ENCODE peak calls at places on chromosomes 13 and 19, in four cellular contexts. One of them, this sample, is unnamed.

GRCh38 chr13:25171517-25172302 is at the start of gene AMER2:
- DNase-seq in K562: no peak
- DNase-seq in HCT116: no peak
- DNase-seq in HepG2: no peak
- DNase-seq in this sample: no peak

GRCh38 chr19:34998777-34999497 is 1.2 kb upstream of the GRAMD1A start:
- DNase-seq in K562: no peak
- DNase-seq in HCT116: no peak
- DNase-seq in HepG2: peak
- DNase-seq in this sample: no peak

GRCh38 chr19:55348317-55349034 is 6.0 kb downstream of the COX6B2 start:
- DNase-seq in K562: no peak
- DNase-seq in HCT116: no peak
- DNase-seq in HepG2: no peak
- DNase-seq in this sample: no peak

GRCh38 chr19:5138606-5139594 is 170.0 kb downstream of the KDM4B start:
- DNase-seq in K562: peak
- DNase-seq in HCT116: no peak
- DNase-seq in HepG2: no peak
- DNase-seq in this sample: no peak

GRCh38 chr13:19782049-19782726 is 557 bp downstream of the PSPC1 start:
- DNase-seq in K562: peak
- DNase-seq in HCT116: no peak
- DNase-seq in HepG2: no peak
- DNase-seq in this sample: no peak

GRCh38 chr13:75135325-75135825 is 346.6 kb downstream of the TBC1D4 start:
- DNase-seq in K562: no peak
- DNase-seq in HCT116: no peak
- DNase-seq in HepG2: no peak
- DNase-seq in this sample: no peak

GRCh38 chr13:72137782-72138181 is 270.8 kb upstream of the DACH1 start:
- DNase-seq in K562: no peak
- DNase-seq in HCT116: no peak
- DNase-seq in HepG2: no peak
- DNase-seq in this sample: no peak

GRCh38 chr13:101489635-101490034 is 37.2 kb downstream of the ITGBL1 start:
- DNase-seq in K562: no peak
- DNase-seq in HCT116: no peak
- DNase-seq in HepG2: no peak
- DNase-seq in this sample: no peak

GRCh38 chr19:426725-427445 is 17.9 kb upstream of the C2CD4C start:
- DNase-seq in K562: no peak
- DNase-seq in HCT116: no peak
- DNase-seq in HepG2: no peak
- DNase-seq in this sample: no peak

GRCh38 chr13:99307648-99308339 is 595 bp upstream of the GPR183 start:
- DNase-seq in K562: peak
- DNase-seq in HCT116: no peak
- DNase-seq in HepG2: no peak
- DNase-seq in this sample: peak

DNA sequence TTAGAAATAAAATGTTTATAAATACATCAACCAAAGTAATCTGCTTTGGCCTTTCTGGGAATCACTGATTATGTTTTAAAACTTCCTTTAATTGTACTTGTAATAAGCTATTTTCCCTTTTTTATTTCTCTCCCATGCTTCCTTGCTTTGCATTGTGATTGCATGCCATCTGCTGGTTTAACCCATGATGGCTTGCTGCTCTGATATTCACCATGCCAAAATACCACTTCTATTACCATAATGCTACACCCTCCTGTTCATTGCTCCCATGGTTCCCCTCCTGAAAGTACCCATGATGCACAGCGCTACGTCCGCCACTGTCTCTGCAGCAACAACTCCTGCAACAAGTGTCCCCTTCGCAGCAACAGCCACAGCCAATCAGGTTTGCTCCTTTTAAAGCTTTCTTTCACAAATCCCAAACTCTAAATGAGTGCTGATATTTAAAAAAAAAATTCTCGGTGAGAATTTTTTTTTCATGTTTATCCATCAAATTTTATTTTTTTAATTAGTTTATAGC is 67.7 kb upstream of the RAP2A start:
- DNase-seq in K562: no peak
- DNase-seq in HCT116: no peak
- DNase-seq in HepG2: no peak
- DNase-seq in this sample: no peak
- TF ChIP-seq REST in K562: no peak
- TF ChIP-seq REST in HCT116: no peak
- TF ChIP-seq REST in HepG2: no peak
- TF ChIP-seq REST in this sample: no peak

DNA sequence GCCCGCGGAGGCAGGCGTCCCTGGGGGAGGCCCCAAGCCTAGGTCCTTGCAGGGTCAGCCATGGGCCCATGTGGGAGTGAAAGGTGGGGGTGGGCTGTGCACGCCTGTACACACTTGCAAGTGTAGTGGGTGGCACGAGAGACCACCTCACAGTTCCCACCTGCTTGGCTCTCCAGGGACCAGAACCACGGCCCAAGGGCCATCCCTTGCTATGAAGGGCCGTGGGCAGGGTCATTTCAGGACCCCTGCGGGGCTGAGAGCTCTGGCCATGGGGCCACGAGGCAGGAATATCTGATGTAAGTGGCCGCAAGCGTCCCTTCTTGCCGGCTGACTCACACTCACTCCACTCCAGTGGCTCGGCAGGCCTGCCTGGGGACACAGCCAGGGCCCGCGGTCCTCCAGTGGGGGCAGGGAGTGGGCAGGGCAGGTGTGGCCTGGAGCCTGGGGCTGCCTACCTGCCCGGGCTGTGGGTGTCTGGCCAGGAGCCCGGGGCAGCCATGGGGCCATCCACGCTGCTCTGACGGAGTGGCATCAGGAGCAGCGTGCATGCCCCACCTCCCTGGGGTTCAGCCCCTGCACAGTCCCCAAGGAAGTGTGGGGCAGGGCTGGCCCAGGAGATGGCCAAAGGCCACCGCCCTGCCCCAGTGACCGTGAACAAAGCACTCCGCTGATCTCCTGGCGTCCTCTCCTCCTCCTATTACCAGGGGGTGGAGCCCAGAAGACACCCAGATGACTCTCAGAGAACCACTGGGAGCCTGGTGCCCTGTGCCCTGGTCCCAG is 8.6 kb upstream of the MKNK2 start:
- DNase-seq in K562: peak
- DNase-seq in HCT116: peak
- DNase-seq in HepG2: peak
- DNase-seq in this sample: peak
- TF ChIP-seq TCF7L2 in K562: no peak
- TF ChIP-seq TCF7L2 in HCT116: peak
- TF ChIP-seq TCF7L2 in HepG2: no peak
- TF ChIP-seq TCF7L2 in this sample: peak

GRCh38 chr13:67227131-67227983 is 2.8 kb downstream of the PCDH9 start:
- DNase-seq in K562: no peak
- DNase-seq in HCT116: no peak
- DNase-seq in HepG2: no peak
- DNase-seq in this sample: no peak
- H3K27ac ChIP-seq in K562: no peak
- H3K27ac ChIP-seq in HCT116: no peak
- H3K27ac ChIP-seq in HepG2: no peak
- H3K27ac ChIP-seq in this sample: no peak

GRCh38 chr13:29423050-29423449 is 172.4 kb downstream of the SLC7A1 start:
- DNase-seq in K562: no peak
- DNase-seq in HCT116: no peak
- DNase-seq in HepG2: no peak
- DNase-seq in this sample: no peak

GRCh38 chr13:29422015-29422414 is 173.5 kb downstream of the SLC7A1 start:
- DNase-seq in K562: no peak
- DNase-seq in HCT116: no peak
- DNase-seq in HepG2: no peak
- DNase-seq in this sample: no peak

DNA sequence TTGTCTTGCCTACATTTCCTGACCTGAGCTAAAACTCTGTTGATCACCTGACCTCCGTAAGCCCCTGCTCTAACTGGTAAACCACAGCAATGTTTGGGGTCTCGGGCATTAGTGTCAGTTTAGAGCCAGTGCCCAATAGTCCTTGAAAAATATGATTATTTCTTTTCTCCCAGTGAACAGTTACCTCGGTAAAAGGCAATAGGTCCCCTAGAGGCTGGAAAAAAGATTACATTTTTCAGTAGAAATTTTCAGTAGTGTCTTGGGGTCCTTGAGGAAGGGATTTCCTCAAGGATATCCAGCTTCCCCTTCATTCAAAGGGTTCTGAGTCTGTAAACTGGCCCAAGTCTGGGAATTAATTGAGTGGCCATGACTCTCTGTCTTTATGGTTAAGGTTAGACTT is 177.5 kb downstream of the SLC7A1 start:
- DNase-seq in K562: no peak
- DNase-seq in HCT116: no peak
- DNase-seq in HepG2: no peak
- DNase-seq in this sample: no peak
- TF ChIP-seq REST in K562: no peak
- TF ChIP-seq REST in HCT116: no peak
- TF ChIP-seq REST in HepG2: no peak
- TF ChIP-seq REST in this sample: no peak

GRCh38 chr13:77409412-77409811 is 82.5 kb upstream of the MYCBP2 start:
- DNase-seq in K562: no peak
- DNase-seq in HCT116: no peak
- DNase-seq in HepG2: no peak
- DNase-seq in this sample: no peak
- TF ChIP-seq TCF7L2 in K562: no peak
- TF ChIP-seq TCF7L2 in HCT116: no peak
- TF ChIP-seq TCF7L2 in HepG2: no peak
- TF ChIP-seq TCF7L2 in this sample: no peak

GRCh38 chr19:50016225-50016807 is 8.9 kb downstream of the VRK3 start:
- DNase-seq in K562: no peak
- DNase-seq in HCT116: no peak
- DNase-seq in HepG2: no peak
- DNase-seq in this sample: no peak
- H3K27ac ChIP-seq in K562: no peak
- H3K27ac ChIP-seq in HCT116: no peak
- H3K27ac ChIP-seq in HepG2: no peak
- H3K27ac ChIP-seq in this sample: no peak

DNA sequence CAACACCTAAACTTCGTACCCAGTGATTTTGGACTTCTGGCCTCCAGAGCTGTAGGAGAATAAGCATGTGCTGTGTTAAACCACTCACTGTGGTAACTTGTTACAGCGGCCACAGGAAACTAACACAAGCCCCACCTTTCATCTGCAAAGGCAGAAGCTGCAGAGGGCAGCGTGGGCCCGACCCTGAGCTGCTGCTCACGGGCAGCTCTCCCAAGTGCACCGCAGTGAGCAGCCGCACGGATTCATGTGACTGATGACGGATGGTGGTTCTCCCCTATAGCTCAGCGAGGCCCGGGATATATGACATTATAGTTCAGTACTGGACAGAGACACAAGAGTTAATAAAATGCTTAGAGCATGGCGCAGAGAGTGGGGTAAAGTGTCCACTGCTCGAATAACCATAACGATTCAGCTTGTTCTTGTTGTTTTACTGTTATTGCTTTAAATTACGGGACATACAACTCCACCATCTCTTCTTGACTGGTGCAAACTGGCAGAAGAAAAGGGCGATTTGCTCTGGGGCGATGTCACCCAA is 21.9 kb downstream of the VRK3 start:
- DNase-seq in K562: no peak
- DNase-seq in HCT116: no peak
- DNase-seq in HepG2: no peak
- DNase-seq in this sample: no peak
- TF ChIP-seq REST in K562: no peak
- TF ChIP-seq REST in HCT116: no peak
- TF ChIP-seq REST in HepG2: no peak
- TF ChIP-seq REST in this sample: no peak